ENCODE peak calls at places on chromosome 17, in four cellular contexts. Y is hepatic stellate cell; M is COR-L47; S is activated T-helper 9 cell treated with anti-CD3 and anti-CD28 coated beads, Interleukin-2, amount 50 U/mL, for 16 hours. V is an unnamed sample.

GRCh38 chr17:61680921-61681320 is 89.9 kb upstream of the NACA2 start:
- DNase-seq in Y (no peak), M (no peak), S (no peak), V (no peak)

GRCh38 chr17:41687828-41688640 is 651 bp upstream of the EIF1 start:
- DNase-seq in Y (no peak), M (peak; percentile 75), S (peak; percentile 49), V (no peak)

GRCh38 chr17:33200116-33200515 is 93.0 kb downstream of the ASIC2 start:
- DNase-seq in Y (no peak), M (no peak), S (no peak), V (no peak)

GRCh38 chr17:40727447-40728231 is 24.1 kb upstream of the KRT24 start:
- DNase-seq in Y (no peak), M (no peak), S (no peak), V (no peak)

GRCh38 chr17:82648761-82649474 is 674 bp upstream of the WDR45B start:
- DNase-seq in Y (peak; percentile 53), M (peak; percentile 43), S (no peak), V (no peak)

GRCh38 chr17:35748979-35749378 is 4.1 kb downstream of the GAS2L2 start:
- DNase-seq in Y (no peak), M (no peak), S (no peak), V (no peak)

GRCh38 chr17:42561908-42562844 is at the start of gene COASY:
- DNase-seq in Y (peak; percentile 99), M (peak; percentile 99), S (peak; percentile 81), V (peak; percentile 92)

GRCh38 chr17:33977729-33978514 is 277.2 kb upstream of the CCL2 start:
- DNase-seq in Y (no peak), M (no peak), S (no peak), V (no peak)

GRCh38 chr17:28878981-28879380 is 18.6 kb downstream of the FLOT2 start:
- DNase-seq in Y (peak; percentile 60), M (peak; percentile 76), S (no peak), V (peak; percentile 39)

GRCh38 chr17:16398270-16399267 is 16.8 kb upstream of the TRPV2 start:
- DNase-seq in Y (no peak), M (no peak), S (no peak), V (no peak)

GRCh38 chr17:1490643-1491405 is 1.7 kb downstream of the MYO1C start:
- DNase-seq in Y (peak; percentile 80), M (no peak), S (peak; percentile 53), V (no peak)

GRCh38 chr17:8488491-8488890 is 52.8 kb downstream of the NDEL1 start:
- DNase-seq in Y (no peak), M (no peak), S (no peak), V (no peak)

GRCh38 chr17:7881655-7882054 is 6.9 kb upstream of the CHD3 start:
- DNase-seq in Y (no peak), M (no peak), S (no peak), V (no peak)

GRCh38 chr17:57667461-57667923 is 77.6 kb downstream of the CCDC182 start:
- DNase-seq in Y (no peak), M (no peak), S (no peak), V (no peak)

GRCh38 chr17:50212121-50212843 is 10.9 kb upstream of the COL1A1 start:
- DNase-seq in Y (no peak), M (no peak), S (no peak), V (no peak)

GRCh38 chr17:35729405-35729833 is 2.0 kb upstream of the RASL10B start:
- DNase-seq in Y (no peak), M (no peak), S (no peak), V (no peak)

GRCh38 chr17:39653662-39654331 is 11.4 kb upstream of the TCAP start:
- DNase-seq in Y (peak; percentile 89), M (peak; percentile 19), S (peak; percentile 65), V (peak; percentile 54)

GRCh38 chr17:74128456-74128855 is 75.0 kb upstream of the RPL38 start:
- DNase-seq in Y (no peak), M (no peak), S (no peak), V (no peak)

GRCh38 chr17:78650093-78650715 is 73.0 kb upstream of the DNAH17 start:
- DNase-seq in Y (no peak), M (no peak), S (no peak), V (no peak)

GRCh38 chr17:55996826-55997225 is 156.4 kb upstream of the ANKFN1 start:
- DNase-seq in Y (no peak), M (no peak), S (no peak), V (no peak)

GRCh38 chr17:82247856-82248671 is 19.2 kb downstream of the SLC16A3 start:
- DNase-seq in Y (no peak), M (no peak), S (no peak), V (no peak)

GRCh38 chr17:31696184-31696602 is 162.9 kb downstream of the COPRS start:
- DNase-seq in Y (peak; percentile 89), M (no peak), S (no peak), V (no peak)

GRCh38 chr17:69287168-69287567 is 39.8 kb downstream of the ABCA5 start:
- DNase-seq in Y (no peak), M (no peak), S (no peak), V (no peak)

GRCh38 chr17:63975541-63976092 is 2.9 kb upstream of the SCN4A start:
- DNase-seq in Y (no peak), M (no peak), S (no peak), V (no peak)

GRCh38 chr17:57372156-57372555 is 115.8 kb downstream of the MSI2 start:
- DNase-seq in Y (no peak), M (no peak), S (no peak), V (no peak)

GRCh38 chr17:19417611-19418010 is 6.6 kb downstream of the RNF112 start:
- DNase-seq in Y (no peak), M (no peak), S (no peak), V (no peak)

GRCh38 chr17:27878776-27879562 is 14.2 kb downstream of the LYRM9 start:
- DNase-seq in Y (no peak), M (peak; percentile 7), S (no peak), V (no peak)

GRCh38 chr17:77692571-77693161 is 265.8 kb upstream of the TNRC6C start:
- DNase-seq in Y (no peak), M (no peak), S (peak; percentile 6), V (no peak)

GRCh38 chr17:45687594-45687993 is 96.5 kb upstream of the CRHR1 start:
- DNase-seq in Y (no peak), M (no peak), S (no peak), V (no peak)

GRCh38 chr17:58184308-58184985 is 8.1 kb upstream of the EPX start:
- DNase-seq in Y (no peak), M (no peak), S (no peak), V (no peak)

GRCh38 chr17:77235370-77236080 is 94.8 kb downstream of the SEC14L1 start:
- DNase-seq in Y (peak; percentile 82), M (no peak), S (no peak), V (no peak)

GRCh38 chr17:73969956-73970355 is 233.5 kb upstream of the RPL38 start:
- DNase-seq in Y (no peak), M (no peak), S (no peak), V (no peak)

GRCh38 chr17:46848534-46848933 is 2.8 kb upstream of the WNT9B start:
- DNase-seq in Y (no peak), M (no peak), S (no peak), V (no peak)

GRCh38 chr17:6702567-6703215 is 10.5 kb downstream of the SLC13A5 start:
- DNase-seq in Y (no peak), M (no peak), S (no peak), V (no peak)

GRCh38 chr17:76529643-76530488 is 7.6 kb downstream of the CYGB start:
- DNase-seq in Y (peak; percentile 77), M (no peak), S (no peak), V (no peak)

GRCh38 chr17:77786740-77787505 is 171.6 kb upstream of the TNRC6C start:
- DNase-seq in Y (no peak), M (peak; percentile 82), S (no peak), V (no peak)